ENCODE peak calls at places on chromosome 14, in nine cellular contexts. P, O, V, K, Z, C, U, F and T are unnamed samples.

GRCh38 chr14:31993521-31993941 is 83.6 kb upstream of the ARHGAP5 start:
- DNase-seq in P (no peak), O (no peak), V (no peak), K (no peak), Z (no peak), C (no peak), U (no peak), F (no peak), T (peak)

GRCh38 chr14:71665157-71665556 is 267.1 kb upstream of the RGS6 start:
- DNase-seq in P (no peak), O (no peak), V (no peak), K (no peak), Z (no peak), C (no peak), U (no peak), F (no peak), T (no peak)

GRCh38 chr14:55438066-55438683 is 2.2 kb downstream of the TBPL2 start:
- DNase-seq in P (no peak), O (peak), V (no peak), K (no peak), Z (no peak), C (no peak), U (no peak), F (no peak), T (peak)

GRCh38 chr14:85273952-85274351 is 256.0 kb upstream of the FLRT2 start:
- DNase-seq in P (no peak), O (no peak), V (no peak), K (no peak), Z (no peak), C (no peak), U (no peak), F (no peak), T (no peak)

GRCh38 chr14:20516921-20517320 is 11.6 kb downstream of the RNASE10 start:
- DNase-seq in P (no peak), O (no peak), V (no peak), K (no peak), Z (no peak), C (no peak), U (no peak), F (no peak), T (no peak)

GRCh38 chr14:102500190-102500661 is 9.3 kb downstream of the ANKRD9 start:
- DNase-seq in P (peak), O (no peak), V (no peak), K (peak), Z (no peak), C (peak), U (no peak), F (peak), T (no peak)

GRCh38 chr14:56004807-56005579 is 113.2 kb upstream of the PELI2 start:
- DNase-seq in P (no peak), O (peak), V (no peak), K (no peak), Z (no peak), C (peak), U (peak), F (no peak), T (peak)

GRCh38 chr14:68471964-68472508 is 320.8 kb downstream of the ZFP36L1 start:
- DNase-seq in P (no peak), O (peak), V (no peak), K (no peak), Z (no peak), C (no peak), U (no peak), F (no peak), T (no peak)

GRCh38 chr14:61575751-61576150 is 119.6 kb upstream of the HIF1A start:
- DNase-seq in P (no peak), O (no peak), V (no peak), K (no peak), Z (no peak), C (no peak), U (no peak), F (no peak), T (peak)

GRCh38 chr14:22544881-22545420 is 44.1 kb downstream of the DAD1 start:
- DNase-seq in P (no peak), O (no peak), V (no peak), K (no peak), Z (no peak), C (no peak), U (no peak), F (no peak), T (no peak)

GRCh38 chr14:63901434-63902085 is 48.8 kb downstream of the SYNE2 start:
- DNase-seq in P (no peak), O (no peak), V (no peak), K (no peak), Z (no peak), C (no peak), U (no peak), F (no peak), T (no peak)

GRCh38 chr14:99838555-99839193 is 45.5 kb downstream of the EML1 start:
- DNase-seq in P (no peak), O (peak), V (no peak), K (no peak), Z (no peak), C (peak), U (no peak), F (no peak), T (no peak)

GRCh38 chr14:51473808-51474207 is 177.9 kb upstream of the FRMD6 start:
- DNase-seq in P (no peak), O (no peak), V (no peak), K (no peak), Z (no peak), C (no peak), U (no peak), F (no peak), T (no peak)

GRCh38 chr14:39266589-39266870 is 32.8 kb downstream of the MIA2 start:
- DNase-seq in P (peak), O (no peak), V (peak), K (peak), Z (no peak), C (no peak), U (peak), F (peak), T (no peak)

GRCh38 chr14:75229923-75230792 is 48.5 kb upstream of the FOS start:
- DNase-seq in P (peak), O (peak), V (no peak), K (no peak), Z (peak), C (no peak), U (peak), F (peak), T (peak)

GRCh38 chr14:100440207-100440631 is 117.1 kb downstream of the SLC25A47 start:
- DNase-seq in P (peak), O (peak), V (peak), K (peak), Z (peak), C (peak), U (peak), F (peak), T (peak)

GRCh38 chr14:69850086-69850735 is 29.0 kb upstream of the SMOC1 start:
- DNase-seq in P (no peak), O (peak), V (no peak), K (no peak), Z (no peak), C (peak), U (no peak), F (peak), T (peak)

GRCh38 chr14:36820111-36820709 is 158.6 kb downstream of the PAX9 start:
- DNase-seq in P (no peak), O (no peak), V (no peak), K (no peak), Z (no peak), C (no peak), U (no peak), F (no peak), T (no peak)

GRCh38 chr14:56659964-56660551 is 80.5 kb downstream of the TMEM260 start:
- DNase-seq in P (no peak), O (peak), V (no peak), K (no peak), Z (no peak), C (no peak), U (no peak), F (no peak), T (peak)

GRCh38 chr14:61561657-61562276 is 133.5 kb upstream of the HIF1A start:
- DNase-seq in P (peak), O (peak), V (no peak), K (peak), Z (peak), C (peak), U (peak), F (peak), T (peak)

GRCh38 chr14:101972126-101972785 is 7.9 kb downstream of the DYNC1H1 start:
- DNase-seq in P (peak), O (peak), V (peak), K (peak), Z (no peak), C (no peak), U (peak), F (peak), T (peak)

GRCh38 chr14:28756896-28757570 is 9.6 kb upstream of the FOXG1 start:
- DNase-seq in P (no peak), O (peak), V (no peak), K (no peak), Z (no peak), C (peak), U (no peak), F (no peak), T (peak)

GRCh38 chr14:69921052-69921451 is 41.8 kb downstream of the SMOC1 start:
- DNase-seq in P (no peak), O (no peak), V (no peak), K (no peak), Z (no peak), C (no peak), U (no peak), F (no peak), T (no peak)

GRCh38 chr14:63745858-63746425 is 18.1 kb upstream of the SGPP1 start:
- DNase-seq in P (no peak), O (no peak), V (no peak), K (no peak), Z (no peak), C (no peak), U (no peak), F (no peak), T (no peak)

GRCh38 chr14:59690426-59690825 is 113.8 kb upstream of the CCDC175 start:
- DNase-seq in P (no peak), O (no peak), V (no peak), K (no peak), Z (no peak), C (no peak), U (no peak), F (no peak), T (no peak)

GRCh38 chr14:61720302-61720677 is 25.0 kb downstream of the HIF1A start:
- DNase-seq in P (no peak), O (no peak), V (no peak), K (no peak), Z (no peak), C (no peak), U (no peak), F (no peak), T (no peak)

GRCh38 chr14:68510201-68510600 is 282.7 kb downstream of the ZFP36L1 start:
- DNase-seq in P (no peak), O (no peak), V (no peak), K (peak), Z (no peak), C (no peak), U (no peak), F (peak), T (no peak)

GRCh38 chr14:104144911-104145825 is 6.8 kb downstream of the KIF26A start:
- DNase-seq in P (peak), O (no peak), V (no peak), K (peak), Z (peak), C (peak), U (no peak), F (peak), T (no peak)

GRCh38 chr14:76708028-76708427 is 53.2 kb upstream of the VASH1 start:
- DNase-seq in P (no peak), O (no peak), V (no peak), K (no peak), Z (no peak), C (no peak), U (no peak), F (no peak), T (no peak)

DNA sequence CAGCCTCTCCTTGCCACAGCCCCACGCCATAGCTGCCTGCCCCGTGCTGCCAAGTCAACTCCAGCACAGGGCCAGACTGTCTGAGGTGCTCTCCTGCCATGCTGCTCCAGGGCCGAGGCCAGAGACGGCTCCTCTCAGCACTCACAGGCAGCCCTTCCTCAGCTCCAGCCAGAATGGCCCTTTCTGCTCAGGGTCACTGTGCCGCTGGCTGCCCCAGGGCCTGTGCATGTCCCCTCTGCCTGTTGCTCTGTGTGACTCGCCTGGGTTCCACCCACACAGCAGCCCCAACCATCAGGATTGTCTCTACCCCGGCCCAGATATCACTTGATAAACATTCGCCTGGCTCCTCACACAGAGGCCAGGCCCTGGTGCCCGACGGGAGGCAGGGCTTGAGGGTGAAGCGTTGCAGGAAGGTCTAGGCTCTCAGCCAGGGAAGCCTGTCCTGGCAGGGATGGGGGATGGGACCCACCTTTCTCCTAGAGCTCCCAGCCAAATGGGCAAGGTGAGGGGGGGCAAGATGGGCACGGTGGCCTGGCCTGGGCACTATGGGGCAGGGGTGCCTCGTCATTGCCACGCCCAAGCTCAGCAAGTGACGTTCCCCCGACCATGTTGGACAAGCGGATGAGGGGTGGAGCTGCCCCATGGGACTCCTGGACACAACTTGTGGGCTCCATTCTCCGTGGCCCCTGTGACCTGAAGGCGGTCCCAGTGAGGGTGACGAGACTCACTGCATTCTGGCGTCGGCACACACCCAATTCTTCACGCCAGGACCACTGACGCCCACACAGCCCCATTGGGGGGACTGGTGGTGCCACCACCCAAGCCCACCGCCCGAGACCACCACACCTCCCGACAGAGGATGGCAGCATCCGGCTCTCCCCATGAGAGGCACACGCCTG is 27.4 kb upstream of the BTBD6 start:
- DNase-seq in P (no peak), O (no peak), V (no peak), K (no peak), Z (no peak), C (no peak), U (peak), F (no peak), T (no peak)
- H3K27ac ChIP-seq in P (no peak), O (no peak), V (no peak), K (peak), Z (peak), C (no peak), U (peak), F (no peak), T (no peak)

DNA sequence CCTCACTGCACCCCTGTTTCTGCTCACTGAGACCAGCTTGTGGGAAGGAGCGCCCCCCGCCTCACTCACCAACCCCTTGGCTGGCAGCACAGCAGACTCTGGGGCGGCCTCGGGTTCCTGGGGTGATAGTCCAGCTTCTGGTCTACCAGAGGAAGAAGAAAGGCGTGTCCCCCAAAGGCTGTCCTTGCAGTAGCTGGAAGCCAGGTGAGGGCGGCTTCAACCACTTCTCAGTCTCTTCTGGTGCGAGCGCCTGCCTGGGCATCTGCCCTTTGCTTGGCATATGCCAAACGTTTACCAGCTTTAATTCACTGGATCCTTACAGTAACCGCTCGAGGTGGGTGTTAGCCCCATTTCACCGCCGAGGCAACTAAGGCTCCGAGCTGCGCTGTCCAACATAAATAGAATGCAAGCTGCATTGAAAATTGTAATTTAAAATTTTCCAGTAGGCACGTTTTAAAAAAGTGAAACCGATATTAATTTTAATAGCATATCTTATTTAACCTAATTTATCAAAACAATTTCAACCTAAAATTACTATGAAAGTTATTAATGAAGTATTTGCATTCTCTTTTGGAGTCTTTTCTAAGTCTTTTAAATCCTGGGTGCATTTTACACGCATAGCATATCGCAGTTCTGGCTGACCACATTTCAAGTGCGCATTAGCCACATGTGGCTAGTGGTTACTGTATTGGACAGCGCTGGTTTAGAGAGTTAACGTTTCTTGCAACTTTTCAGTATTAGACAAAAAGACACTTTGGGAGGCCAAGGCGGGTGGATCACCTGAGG is 872 bp downstream of the FAM177A1 start:
- DNase-seq in P (peak), O (peak), V (no peak), K (no peak), Z (no peak), C (no peak), U (peak), F (peak), T (peak)
- H3K27ac ChIP-seq in P (peak), O (peak), V (peak), K (peak), Z (peak), C (no peak), U (peak), F (peak), T (peak)

DNA sequence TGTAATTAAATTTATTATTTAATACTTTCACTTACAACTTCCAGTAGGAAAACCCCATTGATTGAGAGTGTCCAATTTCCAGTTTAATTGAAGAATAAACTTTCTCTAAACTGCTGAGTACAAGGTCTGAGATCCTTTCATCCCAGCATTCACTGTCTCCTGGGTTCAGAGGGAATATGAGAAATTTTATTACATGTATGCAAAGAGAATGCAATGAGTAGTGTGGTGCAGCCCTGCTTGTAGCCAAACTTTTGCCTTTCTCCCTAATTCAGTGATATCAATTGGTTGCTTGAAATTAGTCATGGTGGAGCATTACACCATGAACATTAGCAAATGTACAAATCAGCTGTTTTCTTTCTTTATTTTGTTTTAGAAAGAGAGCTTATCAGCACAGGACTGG is 780.6 kb upstream of the MDGA2 start:
- DNase-seq in P (no peak), O (no peak), V (no peak), K (no peak), Z (no peak), C (no peak), U (no peak), F (no peak), T (no peak)
- H3K27ac ChIP-seq in P (no peak), O (no peak), V (no peak), K (no peak), Z (no peak), C (no peak), U (no peak), F (no peak), T (no peak)

DNA sequence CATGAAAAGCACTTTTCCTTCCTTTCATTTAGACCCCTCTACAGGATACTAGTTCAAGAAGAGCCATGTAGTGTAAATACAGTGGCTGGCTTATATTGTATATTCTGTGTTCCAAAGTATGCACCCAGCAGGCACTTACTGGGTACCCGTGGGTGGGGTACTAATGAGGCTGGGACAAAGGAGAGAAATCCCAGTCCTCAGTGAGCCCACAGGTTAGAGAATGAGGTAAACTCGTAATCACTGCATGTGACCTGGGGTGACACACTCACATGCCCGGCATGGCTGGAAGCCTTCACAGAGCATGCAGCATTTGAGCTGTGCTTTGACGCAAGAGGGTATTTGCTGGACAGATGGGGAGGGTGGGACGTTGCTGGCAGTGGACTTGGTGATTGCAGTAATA is 17.1 kb downstream of the SLC24A4 start:
- DNase-seq in P (no peak), O (no peak), V (no peak), K (no peak), Z (no peak), C (no peak), U (no peak), F (no peak), T (no peak)
- H3K27ac ChIP-seq in P (no peak), O (no peak), V (no peak), K (no peak), Z (no peak), C (no peak), U (no peak), F (no peak), T (no peak)

DNA sequence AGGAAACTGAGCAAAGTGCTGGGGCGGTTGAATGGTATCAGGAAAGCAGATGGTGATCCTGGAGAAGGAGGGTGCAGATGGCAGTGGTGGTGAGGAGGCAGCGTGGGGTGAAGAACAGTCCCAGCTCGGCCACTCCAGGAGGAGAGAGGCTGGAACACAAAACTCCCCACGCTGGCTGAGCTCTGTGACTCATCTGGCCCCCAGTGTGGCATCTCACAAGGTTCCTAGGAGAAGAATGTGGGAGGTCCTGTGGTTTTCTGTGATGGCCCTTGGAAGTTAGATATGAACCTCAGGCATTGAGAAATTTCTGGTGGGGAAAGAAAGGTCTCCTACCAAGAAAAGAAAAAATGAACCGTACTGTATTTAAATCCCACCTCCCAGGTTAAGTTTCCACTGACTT is 8.0 kb upstream of the NRXN3 start:
- DNase-seq in P (no peak), O (no peak), V (no peak), K (no peak), Z (no peak), C (no peak), U (no peak), F (no peak), T (no peak)
- H3K27ac ChIP-seq in P (no peak), O (no peak), V (no peak), K (no peak), Z (no peak), C (no peak), U (no peak), F (no peak), T (no peak)